ENCODE peak calls at places on chromosomes 13 and 19, in five cellular contexts. M is CD4-positive, alpha-beta memory T cell; J is cardiac fibroblast; K is fibroblast of the aortic adventitia; F is NB4. H is an unnamed sample.

GRCh38 chr19:2043269-2043641 is 7.8 kb downstream of the MKNK2 start:
- DNase-seq in M (no peak), F (no peak), J (no peak), K (no peak), H (no peak)

GRCh38 chr13:29886446-29886845 is 36.0 kb upstream of the UBL3 start:
- DNase-seq in J (no peak), K (no peak), F (no peak), M (no peak), H (no peak)

GRCh38 chr19:35063940-35064818 is 22.7 kb downstream of the HPN start:
- DNase-seq in J (peak; percentile 51), K (peak; percentile 66), M (no peak), F (peak; percentile 8), H (no peak)

GRCh38 chr13:112721198-112722104 is 31.6 kb downstream of the ATP11A start:
- DNase-seq in J (no peak), K (no peak), M (no peak), F (no peak), H (peak; percentile 65)

GRCh38 chr13:29877456-29878096 is 27.2 kb upstream of the UBL3 start:
- DNase-seq in J (peak; percentile 9), K (no peak), F (no peak), M (no peak), H (no peak)

GRCh38 chr13:91195789-91196188 is 151.7 kb upstream of the MIR17HG start:
- DNase-seq in M (no peak), F (no peak), K (no peak), J (no peak), H (no peak)

GRCh38 chr19:3397266-3398022 is 31.1 kb downstream of the NFIC start:
- DNase-seq in J (no peak), F (peak; percentile 23), M (no peak), K (no peak), H (peak; percentile 8)

GRCh38 chr19:12936582-12936981 is 1.8 kb upstream of the CALR start:
- DNase-seq in M (no peak), J (no peak), K (no peak), F (peak; percentile 56), H (no peak)

GRCh38 chr13:34357435-34358232 is 539.7 kb downstream of the RFC3 start:
- DNase-seq in K (peak; percentile 75), F (peak; percentile 46), J (peak; percentile 67), M (no peak), H (peak; percentile 71)

GRCh38 chr19:6632002-6632621 is 37.8 kb downstream of the TNFSF14 start:
- DNase-seq in M (peak; percentile 86), F (peak; percentile 82), J (peak; percentile 85), K (peak; percentile 88), H (peak; percentile 73)

GRCh38 chr19:20776083-20777076 is at the start of gene ZNF66:
- DNase-seq in J (peak; percentile 98), F (peak; percentile 97), K (peak; percentile 96), M (peak; percentile 93), H (peak; percentile 10)

GRCh38 chr13:111241006-111241755 is 79.3 kb upstream of the TEX29 start:
- DNase-seq in J (no peak), F (no peak), M (no peak), K (no peak), H (no peak)

GRCh38 chr19:33675501-33676124 is 53.9 kb downstream of the CHST8 start:
- DNase-seq in J (no peak), K (no peak), F (no peak), M (no peak), H (no peak)

GRCh38 chr13:46627462-46627861 is 74.5 kb downstream of the LRCH1 start:
- DNase-seq in K (no peak), J (no peak), M (no peak), F (no peak), H (no peak)

GRCh38 chr19:17052439-17052838 is 22.8 kb downstream of the HAUS8 start:
- DNase-seq in M (peak; percentile 40), J (peak; percentile 72), F (peak; percentile 68), K (peak; percentile 68), H (peak; percentile 50)

GRCh38 chr13:20461481-20461859 is 64.2 kb downstream of the CRYL1 start:
- DNase-seq in J (peak; percentile 29), F (peak; percentile 35), M (no peak), K (peak; percentile 21), H (no peak)

GRCh38 chr13:33487575-33488243 is 202.2 kb upstream of the STARD13 start:
- DNase-seq in J (peak; percentile 68), M (no peak), K (peak; percentile 80), F (peak; percentile 61), H (peak; percentile 45)

GRCh38 chr19:883661-884211 is 9.3 kb downstream of the MED16 start:
- DNase-seq in J (no peak), K (no peak), M (no peak), F (no peak), H (peak; percentile 85)

GRCh38 chr19:4547303-4548237 is 7.7 kb upstream of the LRG1 start:
- DNase-seq in F (peak; percentile 44), M (no peak), J (peak; percentile 39), K (no peak), H (peak; percentile 23)